ENCODE peak calls at places on chromosome 13, in six cellular contexts. E, J, O, W, K and U are unnamed samples.

GRCh38 chr13:32983058-32983457 is 33.2 kb upstream of the KL start:
- DNase-seq in J (no peak), W (no peak), O (no peak), E (no peak), K (no peak), U (no peak)

GRCh38 chr13:99577934-99578917 is 77.0 kb downstream of the TM9SF2 start:
- DNase-seq in W (no peak), O (no peak), K (no peak), E (no peak), J (no peak), U (no peak)

GRCh38 chr13:20721058-20721453 is 17.6 kb downstream of the IL17D start:
- DNase-seq in K (no peak), J (no peak), E (no peak), O (no peak), W (peak; percentile 24), U (no peak)

GRCh38 chr13:114119196-114119595 is 13.2 kb downstream of the RASA3 start:
- DNase-seq in O (no peak), J (no peak), E (no peak), W (peak; percentile 41), K (peak; percentile 44), U (no peak)

GRCh38 chr13:114237415-114238112 is 2.9 kb downstream of the CDC16 start:
- DNase-seq in E (no peak), K (no peak), O (no peak), W (no peak), J (no peak), U (no peak)

GRCh38 chr13:44004881-44005280 is 125.2 kb downstream of the LACC1 start:
- DNase-seq in K (no peak), O (no peak), E (no peak), J (no peak), W (no peak), U (no peak)

GRCh38 chr13:101624210-101624922 is 171.9 kb downstream of the ITGBL1 start:
- DNase-seq in E (no peak), J (peak; percentile 70), K (no peak), W (no peak), O (no peak), U (no peak)

GRCh38 chr13:41905600-41906254 is 55.2 kb downstream of the VWA8 start:
- DNase-seq in O (no peak), W (no peak), K (peak; percentile 18), E (no peak), J (peak; percentile 14), U (no peak)

GRCh38 chr13:48235100-48235813 is 2.3 kb downstream of the ITM2B start:
- DNase-seq in W (no peak), K (peak; percentile 52), O (no peak), J (no peak), E (no peak), U (no peak)

GRCh38 chr13:40629678-40630384 is 36.6 kb downstream of the FOXO1 start:
- DNase-seq in O (no peak), E (no peak), J (no peak), W (no peak), K (no peak), U (no peak)

GRCh38 chr13:93248627-93249047 is 22.0 kb downstream of the GPC6 start:
- DNase-seq in W (no peak), J (peak; percentile 61), O (no peak), E (no peak), K (peak; percentile 71), U (no peak)

GRCh38 chr13:102977471-102977870 is 88.7 kb downstream of the SLC10A2 start:
- DNase-seq in J (no peak), K (no peak), O (no peak), W (no peak), E (no peak), U (no peak)

GRCh38 chr13:52459668-52460067 is 4.4 kb downstream of the CKAP2 start:
- DNase-seq in E (no peak), W (no peak), O (no peak), K (no peak), J (no peak), U (no peak)

GRCh38 chr13:106100261-106100919 is 435.1 kb downstream of the EFNB2 start:
- DNase-seq in K (peak; percentile 17), O (no peak), J (no peak), W (no peak), E (no peak), U (no peak)

GRCh38 chr13:60788156-60788829 is 391.3 kb downstream of the TDRD3 start:
- DNase-seq in O (no peak), E (no peak), K (no peak), J (no peak), W (peak; percentile 54), U (no peak)